ENCODE peak calls at places on chromosome 9, in five cellular contexts. One of them, this sample, is unnamed.

GRCh38 chr9:124506433-124506832 is 766 bp downstream of the NR5A1 start:
- DNase-seq in foreskin fibroblast: no peak
- DNase-seq in AG10803: no peak
- DNase-seq in AG09319: no peak
- DNase-seq in dorsolateral prefrontal cortex: no peak
- DNase-seq in this sample: no peak

GRCh38 chr9:129725841-129726251 is 27.0 kb downstream of the PTGES start:
- DNase-seq in dorsolateral prefrontal cortex: no peak
- DNase-seq in AG09319: peak
- DNase-seq in AG10803: peak
- DNase-seq in foreskin fibroblast: peak
- DNase-seq in this sample: no peak

GRCh38 chr9:99752710-99753109 is 69.0 kb upstream of the NR4A3 start:
- DNase-seq in foreskin fibroblast: peak
- DNase-seq in AG09319: peak
- DNase-seq in AG10803: peak
- DNase-seq in dorsolateral prefrontal cortex: no peak
- DNase-seq in this sample: no peak

GRCh38 chr9:35798658-35799366 is 7.4 kb downstream of the NPR2 start:
- DNase-seq in foreskin fibroblast: peak
- DNase-seq in AG10803: peak
- DNase-seq in dorsolateral prefrontal cortex: no peak
- DNase-seq in AG09319: no peak
- DNase-seq in this sample: no peak

GRCh38 chr9:128805661-128806060 is 12.6 kb upstream of the ENDOG start:
- DNase-seq in AG10803: no peak
- DNase-seq in foreskin fibroblast: no peak
- DNase-seq in dorsolateral prefrontal cortex: peak
- DNase-seq in AG09319: no peak
- DNase-seq in this sample: no peak

GRCh38 chr9:1707291-1707690 is 307.9 kb upstream of the SMARCA2 start:
- DNase-seq in foreskin fibroblast: no peak
- DNase-seq in AG10803: no peak
- DNase-seq in AG09319: no peak
- DNase-seq in dorsolateral prefrontal cortex: no peak
- DNase-seq in this sample: no peak

GRCh38 chr9:120856700-120857099 is 14.0 kb upstream of the PSMD5 start:
- DNase-seq in dorsolateral prefrontal cortex: no peak
- DNase-seq in AG09319: no peak
- DNase-seq in foreskin fibroblast: no peak
- DNase-seq in AG10803: no peak
- DNase-seq in this sample: no peak

GRCh38 chr9:11319477-11320060 is 706.8 kb upstream of the PTPRD start:
- DNase-seq in dorsolateral prefrontal cortex: no peak
- DNase-seq in AG10803: no peak
- DNase-seq in foreskin fibroblast: no peak
- DNase-seq in AG09319: no peak
- DNase-seq in this sample: no peak

GRCh38 chr9:124818431-124819281 is 34.6 kb upstream of the WDR38 start:
- DNase-seq in dorsolateral prefrontal cortex: no peak
- DNase-seq in AG10803: no peak
- DNase-seq in AG09319: no peak
- DNase-seq in foreskin fibroblast: peak
- DNase-seq in this sample: no peak

GRCh38 chr9:87827341-87827740 is 55.3 kb upstream of the SPATA31E1 start:
- DNase-seq in AG10803: peak
- DNase-seq in foreskin fibroblast: peak
- DNase-seq in dorsolateral prefrontal cortex: no peak
- DNase-seq in AG09319: no peak
- DNase-seq in this sample: no peak

GRCh38 chr9:130728721-130729120 is 35.1 kb downstream of the EXOSC2 start:
- DNase-seq in AG10803: peak
- DNase-seq in foreskin fibroblast: peak
- DNase-seq in dorsolateral prefrontal cortex: no peak
- DNase-seq in AG09319: no peak
- DNase-seq in this sample: no peak

GRCh38 chr9:91162784-91163440 is 198.8 kb downstream of the AUH start:
- DNase-seq in AG09319: no peak
- DNase-seq in foreskin fibroblast: no peak
- DNase-seq in dorsolateral prefrontal cortex: peak
- DNase-seq in AG10803: peak
- DNase-seq in this sample: peak

GRCh38 chr9:1978941-1979340 is 36.2 kb upstream of the SMARCA2 start:
- DNase-seq in dorsolateral prefrontal cortex: no peak
- DNase-seq in foreskin fibroblast: peak
- DNase-seq in AG10803: peak
- DNase-seq in AG09319: peak
- DNase-seq in this sample: no peak

GRCh38 chr9:34741628-34742027 is 31.7 kb upstream of the CCL21 start:
- DNase-seq in AG09319: no peak
- DNase-seq in dorsolateral prefrontal cortex: no peak
- DNase-seq in foreskin fibroblast: peak
- DNase-seq in AG10803: no peak
- DNase-seq in this sample: no peak

GRCh38 chr9:98637381-98637780 is 71.4 kb downstream of the GABBR2 start:
- DNase-seq in dorsolateral prefrontal cortex: no peak
- DNase-seq in foreskin fibroblast: no peak
- DNase-seq in AG10803: peak
- DNase-seq in AG09319: no peak
- DNase-seq in this sample: no peak

GRCh38 chr9:71562140-71562539 is 206.2 kb downstream of the CEMIP2 start:
- DNase-seq in AG10803: no peak
- DNase-seq in foreskin fibroblast: no peak
- DNase-seq in dorsolateral prefrontal cortex: no peak
- DNase-seq in AG09319: no peak
- DNase-seq in this sample: no peak

GRCh38 chr9:110700953-110701352 is 32.4 kb downstream of the MUSK start:
- DNase-seq in AG09319: no peak
- DNase-seq in foreskin fibroblast: peak
- DNase-seq in dorsolateral prefrontal cortex: no peak
- DNase-seq in AG10803: peak
- DNase-seq in this sample: no peak

GRCh38 chr9:79902937-79903600 is 331.3 kb downstream of the TLE4 start:
- DNase-seq in dorsolateral prefrontal cortex: no peak
- DNase-seq in AG09319: no peak
- DNase-seq in AG10803: no peak
- DNase-seq in foreskin fibroblast: no peak
- DNase-seq in this sample: no peak

GRCh38 chr9:96612105-96612965 is 7.3 kb downstream of the CDC14B start:
- DNase-seq in AG09319: peak
- DNase-seq in dorsolateral prefrontal cortex: peak
- DNase-seq in foreskin fibroblast: peak
- DNase-seq in AG10803: peak
- DNase-seq in this sample: no peak

GRCh38 chr9:33172256-33172678 is 5.1 kb upstream of the B4GALT1 start:
- DNase-seq in dorsolateral prefrontal cortex: no peak
- DNase-seq in AG09319: no peak
- DNase-seq in AG10803: no peak
- DNase-seq in foreskin fibroblast: no peak
- DNase-seq in this sample: no peak

GRCh38 chr9:96087669-96088299 is 212.3 kb downstream of the ERCC6L2 start:
- DNase-seq in foreskin fibroblast: no peak
- DNase-seq in dorsolateral prefrontal cortex: no peak
- DNase-seq in AG09319: no peak
- DNase-seq in AG10803: no peak
- DNase-seq in this sample: no peak

GRCh38 chr9:80994892-80995291 is 694.5 kb downstream of the TLE1 start:
- DNase-seq in dorsolateral prefrontal cortex: no peak
- DNase-seq in foreskin fibroblast: peak
- DNase-seq in AG09319: no peak
- DNase-seq in AG10803: peak
- DNase-seq in this sample: no peak

GRCh38 chr9:110255417-110256141 is 728 bp downstream of the TXN start:
- DNase-seq in AG10803: peak
- DNase-seq in AG09319: no peak
- DNase-seq in dorsolateral prefrontal cortex: peak
- DNase-seq in foreskin fibroblast: peak
- DNase-seq in this sample: peak

GRCh38 chr9:114911167-114911821 is 19.1 kb downstream of the TNFSF8 start:
- DNase-seq in AG09319: no peak
- DNase-seq in AG10803: peak
- DNase-seq in dorsolateral prefrontal cortex: no peak
- DNase-seq in foreskin fibroblast: peak
- DNase-seq in this sample: no peak
- TF ChIP-seq CTCF in AG09319: peak
- TF ChIP-seq CTCF in AG10803: peak
- TF ChIP-seq CTCF in dorsolateral prefrontal cortex: peak
- TF ChIP-seq CTCF in foreskin fibroblast: peak
- TF ChIP-seq CTCF in this sample: peak

DNA sequence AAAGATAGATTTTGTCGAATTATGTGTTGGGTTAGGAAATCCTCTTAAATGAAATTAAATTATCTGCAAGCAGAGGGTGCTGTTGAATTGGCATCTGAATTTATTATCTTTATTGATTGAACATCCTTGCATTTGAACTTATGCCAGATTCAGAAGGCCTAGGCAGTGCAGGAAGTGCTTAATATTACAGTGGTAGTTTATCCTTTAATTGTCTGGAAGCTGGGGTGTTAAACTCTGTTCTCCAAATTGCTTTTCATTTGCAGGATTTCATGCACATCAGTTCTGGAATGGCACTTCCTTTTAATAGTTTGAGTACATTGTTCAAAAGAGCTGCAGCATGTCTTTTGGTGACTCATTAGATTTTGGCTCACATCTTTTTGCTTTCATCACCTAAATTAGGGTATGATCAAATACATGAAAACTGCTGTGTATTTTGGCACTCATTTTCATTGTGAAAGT is 186.3 kb downstream of the KDM4C start:
- DNase-seq in AG10803: peak
- DNase-seq in foreskin fibroblast: peak
- DNase-seq in dorsolateral prefrontal cortex: no peak
- DNase-seq in AG09319: no peak
- DNase-seq in this sample: no peak
- TF ChIP-seq CTCF in AG10803: no peak
- TF ChIP-seq CTCF in foreskin fibroblast: no peak
- TF ChIP-seq CTCF in dorsolateral prefrontal cortex: peak
- TF ChIP-seq CTCF in AG09319: no peak
- TF ChIP-seq CTCF in this sample: no peak

DNA sequence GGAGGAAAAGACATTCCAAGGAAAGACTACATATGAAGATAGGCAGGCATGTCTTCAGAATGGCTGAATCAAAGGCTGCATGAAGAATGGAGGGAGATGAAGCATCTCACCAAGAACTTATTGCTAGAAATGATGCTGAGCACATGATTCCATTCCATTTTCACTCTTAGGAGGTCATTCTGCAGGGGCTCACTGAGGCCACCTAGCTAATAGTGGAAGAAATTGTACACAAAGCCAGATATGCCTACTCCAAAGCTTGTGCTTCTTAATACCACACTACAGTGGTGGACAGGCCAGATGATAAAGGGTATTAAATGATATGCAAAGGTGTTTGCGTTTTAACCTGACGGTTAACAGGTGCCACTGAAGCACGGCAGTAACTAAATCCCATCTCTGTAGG is 14.7 kb downstream of the NDUFA8 start:
- DNase-seq in foreskin fibroblast: peak
- DNase-seq in AG10803: no peak
- DNase-seq in dorsolateral prefrontal cortex: no peak
- DNase-seq in AG09319: no peak
- DNase-seq in this sample: peak
- TF ChIP-seq CTCF in foreskin fibroblast: peak
- TF ChIP-seq CTCF in AG10803: peak
- TF ChIP-seq CTCF in dorsolateral prefrontal cortex: peak
- TF ChIP-seq CTCF in AG09319: peak
- TF ChIP-seq CTCF in this sample: no peak

GRCh38 chr9:135961277-135961705 is at the start of gene UBAC1:
- DNase-seq in foreskin fibroblast: peak
- DNase-seq in AG10803: peak
- DNase-seq in dorsolateral prefrontal cortex: peak
- DNase-seq in AG09319: peak
- DNase-seq in this sample: peak
- TF ChIP-seq CTCF in foreskin fibroblast: no peak
- TF ChIP-seq CTCF in AG10803: peak
- TF ChIP-seq CTCF in dorsolateral prefrontal cortex: peak
- TF ChIP-seq CTCF in AG09319: no peak
- TF ChIP-seq CTCF in this sample: no peak

DNA sequence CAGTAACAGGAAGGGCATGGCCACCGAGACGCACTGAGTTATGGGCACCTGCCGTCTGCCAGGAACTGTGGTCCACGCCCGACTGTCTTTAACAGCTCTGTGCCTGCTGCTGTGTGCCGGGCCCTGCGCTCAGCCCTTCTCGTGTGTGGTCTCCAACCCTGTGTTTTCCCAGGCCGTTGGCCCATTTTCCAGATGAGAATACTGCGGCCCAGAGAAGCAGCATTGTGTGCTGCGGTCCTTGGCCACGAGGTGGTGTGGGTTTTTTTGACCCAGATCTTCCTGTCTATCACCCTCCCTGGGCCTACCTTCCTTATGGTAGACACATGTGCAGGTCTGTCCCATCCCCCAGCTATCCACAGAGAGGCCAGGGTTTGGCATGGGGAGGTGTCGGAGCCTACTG is 47.0 kb downstream of the RXRA start:
- DNase-seq in dorsolateral prefrontal cortex: no peak
- DNase-seq in AG09319: no peak
- DNase-seq in foreskin fibroblast: no peak
- DNase-seq in AG10803: no peak
- DNase-seq in this sample: no peak
- TF ChIP-seq CTCF in dorsolateral prefrontal cortex: no peak
- TF ChIP-seq CTCF in AG09319: no peak
- TF ChIP-seq CTCF in foreskin fibroblast: no peak
- TF ChIP-seq CTCF in AG10803: no peak
- TF ChIP-seq CTCF in this sample: no peak

DNA sequence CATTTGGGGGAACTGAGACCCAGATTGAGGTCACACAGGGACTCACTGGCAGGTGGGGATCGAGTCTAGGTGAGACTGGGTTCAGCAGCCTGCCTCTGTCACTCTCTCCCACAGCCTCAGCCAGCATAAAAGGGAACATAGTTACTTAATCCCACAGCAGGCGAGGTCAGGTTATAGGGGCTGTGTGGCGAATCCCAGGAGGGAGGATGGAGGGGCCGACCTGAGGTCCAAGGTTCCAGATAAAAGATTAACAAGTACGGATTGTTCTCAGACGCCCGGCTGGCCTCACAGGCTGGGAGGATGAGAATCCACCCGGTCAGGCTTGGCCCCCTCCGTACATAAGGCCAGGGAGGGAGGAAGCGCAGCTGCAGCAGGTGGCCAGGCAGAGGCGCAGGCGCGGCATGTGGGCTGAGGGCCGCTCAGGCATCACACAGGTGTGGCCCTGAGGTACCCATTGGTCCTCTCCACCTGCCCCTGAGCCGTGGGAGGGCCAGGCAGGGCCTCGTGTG is 3.3 kb downstream of the SUSD3 start:
- DNase-seq in foreskin fibroblast: no peak
- DNase-seq in dorsolateral prefrontal cortex: no peak
- DNase-seq in AG10803: no peak
- DNase-seq in AG09319: no peak
- DNase-seq in this sample: peak
- TF ChIP-seq CTCF in foreskin fibroblast: no peak
- TF ChIP-seq CTCF in dorsolateral prefrontal cortex: no peak
- TF ChIP-seq CTCF in AG10803: no peak
- TF ChIP-seq CTCF in AG09319: no peak
- TF ChIP-seq CTCF in this sample: peak

GRCh38 chr9:107989099-107989498 is 499.5 kb upstream of the KLF4 start:
- DNase-seq in foreskin fibroblast: no peak
- DNase-seq in dorsolateral prefrontal cortex: no peak
- DNase-seq in AG10803: peak
- DNase-seq in AG09319: no peak
- DNase-seq in this sample: no peak
- TF ChIP-seq CTCF in foreskin fibroblast: no peak
- TF ChIP-seq CTCF in dorsolateral prefrontal cortex: no peak
- TF ChIP-seq CTCF in AG10803: no peak
- TF ChIP-seq CTCF in AG09319: no peak
- TF ChIP-seq CTCF in this sample: no peak

This sample was measured in GM13976.